ENCODE peak calls at places on chromosomes 7 and 10, in seven cellular contexts. P, F, L, V, A, C and D are unnamed samples.

GRCh38 chr10:81889181-81889769 is 14.3 kb downstream of the NRG3 start:
- DNase-seq in L (no peak), V (no peak), F (no peak), A (no peak), P (no peak), C (no peak), D (no peak)

GRCh38 chr7:156034397-156034796 is 222.1 kb upstream of the SHH start:
- DNase-seq in P (no peak), A (no peak), C (no peak), F (peak), V (no peak), L (no peak), D (no peak)

GRCh38 chr7:131094685-131095084 is 233.0 kb upstream of the MKLN1 start:
- DNase-seq in A (no peak), C (no peak), L (no peak), P (no peak), F (no peak), V (no peak), D (no peak)

GRCh38 chr7:133344275-133344674 is 91.4 kb downstream of the EXOC4 start:
- DNase-seq in C (no peak), P (no peak), V (no peak), A (peak), F (peak), L (no peak), D (no peak)

GRCh38 chr10:7251696-7252465 is 159.0 kb downstream of the SFMBT2 start:
- DNase-seq in P (no peak), V (no peak), F (no peak), C (no peak), A (no peak), L (no peak), D (no peak)

GRCh38 chr10:110349826-110350225 is 45.1 kb upstream of the SMNDC1 start:
- DNase-seq in P (no peak), C (no peak), A (no peak), V (no peak), L (no peak), F (no peak), D (no peak)

GRCh38 chr7:34425631-34426384 is 232.2 kb upstream of the NPSR1 start:
- DNase-seq in V (no peak), A (no peak), F (no peak), P (no peak), L (no peak), C (no peak), D (no peak)

GRCh38 chr7:134558370-134558769 is 9.5 kb downstream of the AKR1B15 start:
- DNase-seq in P (no peak), F (no peak), L (no peak), A (no peak), V (no peak), C (no peak), D (no peak)

GRCh38 chr7:51242007-51242691 is 74.5 kb downstream of the COBL start:
- DNase-seq in A (no peak), F (peak), V (no peak), L (no peak), P (no peak), C (no peak), D (no peak)

GRCh38 chr7:155845226-155845625 is 33.0 kb upstream of the SHH start:
- DNase-seq in V (no peak), F (no peak), A (no peak), P (no peak), C (no peak), L (no peak), D (no peak)

GRCh38 chr10:17233534-17233933 is 5.5 kb downstream of the VIM start:
- DNase-seq in L (no peak), V (no peak), P (no peak), F (no peak), C (no peak), A (no peak), D (no peak)

GRCh38 chr7:37031571-37032257 is 307.4 kb upstream of the AOAH start:
- DNase-seq in A (peak), P (peak), L (no peak), F (peak), C (peak), V (peak), D (peak)

GRCh38 chr10:6465437-6465836 is 114.6 kb downstream of the PRKCQ start:
- DNase-seq in A (no peak), L (no peak), V (no peak), P (no peak), F (no peak), C (no peak), D (no peak)

GRCh38 chr7:12025246-12025645 is 185.8 kb upstream of the TMEM106B start:
- DNase-seq in C (no peak), P (peak), L (no peak), V (peak), A (no peak), F (no peak), D (no peak)

GRCh38 chr7:30971840-30972563 is 8.2 kb downstream of the GHRHR start:
- DNase-seq in L (no peak), C (no peak), F (no peak), P (no peak), A (no peak), V (no peak), D (no peak)

GRCh38 chr10:26612151-26612915 is 85.2 kb upstream of the PDSS1 start:
- DNase-seq in V (no peak), C (no peak), L (no peak), P (no peak), F (no peak), A (no peak), D (no peak)

GRCh38 chr10:34666008-34666700 is 148.9 kb downstream of the PARD3 start:
- DNase-seq in L (peak), C (no peak), V (no peak), A (peak), F (peak), P (no peak), D (peak)

GRCh38 chr7:98870071-98870651 is 347 bp upstream of the TMEM130 start:
- DNase-seq in A (peak), L (peak), P (peak), C (peak), V (no peak), F (peak), D (no peak)

GRCh38 chr7:78585958-78586357 is 787.4 kb downstream of the PHTF2 start:
- DNase-seq in L (no peak), A (no peak), P (no peak), F (peak), C (no peak), V (no peak), D (no peak)

GRCh38 chr10:44939691-44940401 is 19.8 kb upstream of the RASSF4 start:
- DNase-seq in L (no peak), A (no peak), C (no peak), P (no peak), F (peak), V (no peak), D (no peak)

GRCh38 chr10:104220515-104220914 is 11.6 kb downstream of the CFAP43 start:
- DNase-seq in V (no peak), A (no peak), P (no peak), C (no peak), L (no peak), F (no peak), D (no peak)

GRCh38 chr10:48459270-48460147 is 145.4 kb downstream of the ARHGAP22 start:
- DNase-seq in P (no peak), A (no peak), V (no peak), F (no peak), C (peak), L (no peak), D (no peak)

GRCh38 chr10:28874210-28874609 is 196.9 kb downstream of the BAMBI start:
- DNase-seq in V (no peak), A (no peak), L (no peak), F (no peak), P (no peak), C (no peak), D (no peak)

GRCh38 chr7:44307301-44307900 is 18.0 kb downstream of the CAMK2B start:
- DNase-seq in V (peak), A (peak), P (no peak), L (no peak), C (peak), F (peak), D (peak)

GRCh38 chr7:100781255-100781654 is 46.1 kb downstream of the EPHB4 start:
- DNase-seq in P (no peak), V (no peak), A (no peak), F (no peak), C (no peak), L (no peak), D (no peak)

GRCh38 chr10:123150229-123150985 is 2.5 kb downstream of the HMX2 start:
- DNase-seq in A (no peak), V (no peak), P (no peak), F (no peak), L (no peak), C (peak), D (no peak)

GRCh38 chr7:43057151-43057550 is 55.3 kb upstream of the HECW1 start:
- DNase-seq in F (no peak), P (no peak), C (no peak), L (no peak), V (no peak), A (no peak), D (no peak)

GRCh38 chr7:149109969-149110368 is 16.2 kb downstream of the ZNF425 start:
- DNase-seq in C (no peak), F (no peak), P (no peak), V (no peak), L (no peak), A (no peak), D (no peak)

GRCh38 chr7:149414745-149415390 is 46.0 kb downstream of the ZNF777 start:
- DNase-seq in F (no peak), L (no peak), C (peak), V (no peak), A (peak), P (no peak), D (no peak)

GRCh38 chr7:5692112-5692844 is 89.2 kb downstream of the RNF216 start:
- DNase-seq in V (no peak), F (peak), P (no peak), C (peak), L (no peak), A (peak), D (peak)

GRCh38 chr10:88216976-88217375 is 353.6 kb downstream of the PTEN start:
- DNase-seq in P (no peak), V (no peak), L (no peak), F (peak), C (no peak), A (no peak), D (no peak)